ENCODE peak calls at places on chromosomes 16 and 17, in nine cellular contexts. K, Y, H, R, X, Q, J, Z and L are unnamed samples.
A peak's percentile ranks its signal among the peaks of the same experiment; 100 is the strongest.

GRCh38 chr17:8117980-8118768 is at the start of gene ALOXE3:
- DNase-seq in K (no peak), Y (peak; percentile 46), H (peak; percentile 49), R (no peak), X (no peak), Q (peak; percentile 42), J (peak; percentile 87), Z (peak; percentile 80), L (no peak)

GRCh38 chr16:79845006-79845733 is 244.6 kb upstream of the MAF start:
- DNase-seq in K (no peak), Y (no peak), H (no peak), R (no peak), X (no peak), Q (no peak), J (no peak), Z (no peak), L (peak; percentile 52)

GRCh38 chr17:9185142-9185541 is 163.8 kb downstream of the NTN1 start:
- DNase-seq in K (no peak), Y (no peak), H (no peak), R (peak; percentile 26), X (no peak), Q (no peak), J (no peak), Z (no peak), L (no peak)

GRCh38 chr17:7627250-7628121 is at the start of gene SAT2:
- DNase-seq in K (peak; percentile 52), Y (peak; percentile 95), H (peak; percentile 95), R (peak; percentile 92), X (peak; percentile 65), Q (peak; percentile 97), J (peak; percentile 96), Z (peak; percentile 97), L (peak; percentile 99)

GRCh38 chr17:17682293-17682736 is 1.1 kb downstream of the RAI1 start:
- DNase-seq in K (no peak), Y (no peak), H (no peak), R (peak; percentile 66), X (no peak), Q (peak; percentile 62), J (peak; percentile 82), Z (peak; percentile 90), L (peak; percentile 82)

GRCh38 chr17:38352245-38353083 is 820 bp downstream of the SOCS7 start:
- DNase-seq in K (no peak), Y (peak; percentile 22), H (no peak), R (no peak), X (no peak), Q (peak; percentile 27), J (peak; percentile 34), Z (peak; percentile 52), L (peak; percentile 37)

GRCh38 chr17:51820252-51820651 is 338.3 kb downstream of the CA10 start:
- DNase-seq in K (no peak), Y (no peak), H (no peak), R (no peak), X (no peak), Q (no peak), J (peak; percentile 25), Z (no peak), L (no peak)

GRCh38 chr16:9082422-9082821 is 9.0 kb upstream of the HAPSTR1 start:
- DNase-seq in K (no peak), Y (no peak), H (no peak), R (no peak), X (no peak), Q (no peak), J (no peak), Z (peak; percentile 8), L (no peak)

GRCh38 chr17:40329981-40330794 is 21.2 kb downstream of the RARA start:
- DNase-seq in K (no peak), Y (no peak), H (no peak), R (no peak), X (no peak), Q (no peak), J (no peak), Z (peak; percentile 81), L (no peak)

GRCh38 chr16:83689385-83689831 is 118.4 kb upstream of the HSBP1 start:
- DNase-seq in K (peak; percentile 98), Y (peak; percentile 90), H (no peak), R (no peak), X (peak; percentile 98), Q (no peak), J (peak; percentile 40), Z (no peak), L (peak; percentile 18)

GRCh38 chr17:32719702-32720101 is 157.2 kb downstream of the MYO1D start:
- DNase-seq in K (no peak), Y (no peak), H (no peak), R (no peak), X (no peak), Q (no peak), J (no peak), Z (no peak), L (no peak)

GRCh38 chr16:84751947-84752346 is 52.1 kb downstream of the USP10 start:
- DNase-seq in K (no peak), Y (peak; percentile 65), H (no peak), R (no peak), X (no peak), Q (no peak), J (no peak), Z (no peak), L (peak; percentile 62)

GRCh38 chr17:46167826-46168569 is 25.2 kb downstream of the KANSL1 start:
- DNase-seq in K (peak; percentile 72), Y (peak; percentile 36), H (peak; percentile 65), R (no peak), X (no peak), Q (no peak), J (peak; percentile 31), Z (no peak), L (no peak)

GRCh38 chr17:46832306-46832895 is 13.9 kb upstream of the WNT3 start:
- DNase-seq in K (no peak), Y (no peak), H (no peak), R (no peak), X (no peak), Q (no peak), J (no peak), Z (no peak), L (no peak)

GRCh38 chr17:39576187-39576586 is 31.5 kb downstream of the NEUROD2 start:
- DNase-seq in K (no peak), Y (no peak), H (peak; percentile 35), R (no peak), X (no peak), Q (no peak), J (no peak), Z (no peak), L (no peak)

GRCh38 chr16:72856797-72857196 is 191.1 kb downstream of the ZFHX3 start:
- DNase-seq in K (no peak), Y (peak; percentile 41), H (peak; percentile 53), R (no peak), X (no peak), Q (peak; percentile 23), J (peak; percentile 32), Z (peak; percentile 38), L (peak; percentile 53)
- TF ChIP-seq CTCF in K (peak; percentile 31), Y (peak; percentile 51), H (peak; percentile 65), R (no peak), X (peak; percentile 45), Q (no peak), J (peak; percentile 24), Z (no peak), L (peak; percentile 47)

GRCh38 chr17:27569257-27569722 is 61.7 kb upstream of the LGALS9 start:
- DNase-seq in K (no peak), Y (no peak), H (no peak), R (no peak), X (no peak), Q (peak; percentile 30), J (peak; percentile 63), Z (peak; percentile 61), L (peak; percentile 74)
- TF ChIP-seq CTCF in K (peak; percentile 64), Y (peak; percentile 71), H (peak; percentile 76), R (peak; percentile 46), X (peak; percentile 72), Q (no peak), J (peak; percentile 55), Z (peak; percentile 34), L (peak; percentile 72)

GRCh38 chr16:31459722-31460581 is 651 bp downstream of the ARMC5 start:
- DNase-seq in K (peak; percentile 90), Y (peak; percentile 100), H (peak; percentile 99), R (peak; percentile 100), X (peak; percentile 97), Q (peak; percentile 100), J (peak; percentile 100), Z (peak; percentile 100), L (peak; percentile 99)

GRCh38 chr16:31456988-31457360 is 2.3 kb upstream of the ARMC5 start:
- DNase-seq in K (no peak), Y (no peak), H (no peak), R (no peak), X (no peak), Q (no peak), J (no peak), Z (no peak), L (peak; percentile 2)

GRCh38 chr16:31460582-31461002 is 1.3 kb downstream of the ARMC5 start:
- DNase-seq in K (no peak), Y (peak; percentile 77), H (peak; percentile 54), R (no peak), X (no peak), Q (peak; percentile 64), J (peak; percentile 64), Z (peak; percentile 49), L (peak; percentile 45)

GRCh38 chr16:31458835-31459721 is at the start of gene ARMC5:
- DNase-seq in K (peak; percentile 90), Y (peak; percentile 99), H (peak; percentile 98), R (peak; percentile 97), X (peak; percentile 93), Q (peak; percentile 97), J (peak; percentile 99), Z (peak; percentile 99), L (peak; percentile 90)

GRCh38 chr16:31458073-31458834 is 1.0 kb upstream of the ARMC5 start:
- DNase-seq in K (no peak), Y (peak; percentile 46), H (peak; percentile 95), R (peak; percentile 52), X (no peak), Q (peak; percentile 64), J (peak; percentile 76), Z (peak; percentile 82), L (peak; percentile 62)
- TF ChIP-seq CTCF in K (no peak), Y (peak; percentile 19), H (peak; percentile 93), R (no peak), X (no peak), Q (peak; percentile 10), J (peak; percentile 23), Z (no peak), L (no peak)

GRCh38 chr17:43200127-43200526 is 11.5 kb upstream of the TMEM106A start:
- DNase-seq in K (no peak), Y (no peak), H (no peak), R (no peak), X (no peak), Q (no peak), J (no peak), Z (no peak), L (no peak)
- TF ChIP-seq CTCF in K (no peak), Y (no peak), H (peak; percentile 26), R (no peak), X (no peak), Q (no peak), J (no peak), Z (no peak), L (no peak)

GRCh38 chr16:11797166-11797956 is at the start of gene ZC3H7A:
- DNase-seq in K (peak; percentile 78), Y (peak; percentile 98), H (peak; percentile 98), R (peak; percentile 94), X (peak; percentile 76), Q (peak; percentile 96), J (peak; percentile 99), Z (peak; percentile 98), L (peak; percentile 96)
- TF ChIP-seq CTCF in K (peak; percentile 65), Y (no peak), H (peak; percentile 80), R (peak; percentile 65), X (no peak), Q (peak; percentile 98), J (peak; percentile 62), Z (peak; percentile 79), L (peak; percentile 91)

GRCh38 chr17:44581868-44582267 is 24.6 kb downstream of the FZD2 start:
- DNase-seq in K (no peak), Y (no peak), H (no peak), R (no peak), X (no peak), Q (no peak), J (no peak), Z (no peak), L (no peak)
- TF ChIP-seq CTCF in K (peak; percentile 36), Y (peak; percentile 31), H (peak; percentile 52), R (no peak), X (peak; percentile 30), Q (no peak), J (no peak), Z (no peak), L (no peak)